ENCODE peak calls at places on chromosome 10, in six cellular contexts. N, K, F, D, Y and V are unnamed samples.

GRCh38 chr10:112782176-112782907 is 167.7 kb upstream of the TCF7L2 start:
- DNase-seq in N (no peak), K (no peak), F (no peak), D (peak), Y (no peak), V (no peak)

GRCh38 chr10:77524300-77524711 is 113.3 kb downstream of the KCNMA1 start:
- DNase-seq in N (no peak), K (no peak), F (no peak), D (no peak), Y (peak), V (no peak)

GRCh38 chr10:73433538-73433867 is at the start of gene MSS51:
- DNase-seq in N (no peak), K (no peak), F (no peak), D (no peak), Y (no peak), V (no peak)

GRCh38 chr10:89156161-89156560 is 51.0 kb downstream of the CH25H start:
- DNase-seq in N (no peak), K (no peak), F (no peak), D (no peak), Y (no peak), V (no peak)

GRCh38 chr10:74223755-74224530 is 72.9 kb downstream of the ADK start:
- DNase-seq in N (no peak), K (no peak), F (no peak), D (no peak), Y (peak), V (peak)

GRCh38 chr10:52353960-52354394 is 39.9 kb downstream of the DKK1 start:
- DNase-seq in N (no peak), K (no peak), F (no peak), D (no peak), Y (peak), V (no peak)

GRCh38 chr10:127337801-127338200 is 141.4 kb upstream of the INSYN2A start:
- DNase-seq in N (no peak), K (no peak), F (no peak), D (no peak), Y (no peak), V (no peak)

GRCh38 chr10:98028168-98028770 is 2.2 kb downstream of the CRTAC1 start:
- DNase-seq in N (peak), K (peak), F (peak), D (no peak), Y (peak), V (peak)

GRCh38 chr10:4661572-4662255 is 164.3 kb upstream of the AKR1E2 start:
- DNase-seq in N (no peak), K (no peak), F (no peak), D (peak), Y (no peak), V (no peak)

GRCh38 chr10:90447836-90448235 is 410.0 kb downstream of the HTR7 start:
- DNase-seq in N (no peak), K (no peak), F (no peak), D (no peak), Y (no peak), V (no peak)

GRCh38 chr10:132618158-132618924 is 80.8 kb downstream of the INPP5A start:
- DNase-seq in N (no peak), K (no peak), F (no peak), D (no peak), Y (peak), V (no peak)

GRCh38 chr10:107814865-107815487 is 650.5 kb upstream of the SORCS1 start:
- DNase-seq in N (peak), K (peak), F (no peak), D (peak), Y (peak), V (no peak)

GRCh38 chr10:43904831-43905230 is 256.1 kb upstream of the ZNF32 start:
- DNase-seq in N (no peak), K (no peak), F (no peak), D (no peak), Y (no peak), V (no peak)

GRCh38 chr10:10235003-10235402 is 782.7 kb upstream of the CELF2 start:
- DNase-seq in N (no peak), K (no peak), F (no peak), D (no peak), Y (peak), V (no peak)

GRCh38 chr10:34713875-34714274 is 101.2 kb downstream of the PARD3 start:
- DNase-seq in N (no peak), K (no peak), F (no peak), D (no peak), Y (peak), V (no peak)

GRCh38 chr10:114022292-114022691 is 21.4 kb upstream of the ADRB1 start:
- DNase-seq in N (no peak), K (no peak), F (no peak), D (no peak), Y (no peak), V (no peak)

GRCh38 chr10:49066944-49067730 is 48.2 kb downstream of the VSTM4 start:
- DNase-seq in N (no peak), K (no peak), F (no peak), D (no peak), Y (no peak), V (no peak)

GRCh38 chr10:102744374-102745051 is 765 bp downstream of the WBP1L start:
- DNase-seq in N (no peak), K (no peak), F (peak), D (peak), Y (peak), V (no peak)

GRCh38 chr10:104127411-104127810 is 5.4 kb downstream of the SFR1 start:
- DNase-seq in N (peak), K (no peak), F (no peak), D (no peak), Y (no peak), V (no peak)

GRCh38 chr10:13894412-13895093 is 307.8 kb downstream of the PRPF18 start:
- DNase-seq in N (no peak), K (no peak), F (no peak), D (no peak), Y (no peak), V (no peak)

GRCh38 chr10:89785095-89785494 is 83.7 kb downstream of the KIF20B start:
- DNase-seq in N (no peak), K (no peak), F (no peak), D (no peak), Y (no peak), V (no peak)

GRCh38 chr10:43128331-43128730 is 9.9 kb upstream of the CSGALNACT2 start:
- DNase-seq in N (no peak), K (no peak), F (no peak), D (peak), Y (no peak), V (no peak)

GRCh38 chr10:129332476-129332875 is 134.6 kb upstream of the MGMT start:
- DNase-seq in N (no peak), K (peak), F (no peak), D (no peak), Y (no peak), V (peak)

GRCh38 chr10:21526184-21526951 is 886 bp upstream of the SKIDA1 start:
- DNase-seq in N (peak), K (peak), F (peak), D (peak), Y (peak), V (no peak)

GRCh38 chr10:18649364-18649959 is 1.9 kb downstream of the NSUN6 start:
- DNase-seq in N (no peak), K (no peak), F (no peak), D (no peak), Y (no peak), V (no peak)

GRCh38 chr10:1472605-1473004 is 264.7 kb downstream of the ADARB2 start:
- DNase-seq in N (no peak), K (no peak), F (no peak), D (no peak), Y (no peak), V (no peak)

GRCh38 chr10:43955978-43956377 is 307.3 kb upstream of the ZNF32 start:
- DNase-seq in N (no peak), K (no peak), F (no peak), D (no peak), Y (no peak), V (no peak)

GRCh38 chr10:132111871-132112341 is 46.2 kb downstream of the JAKMIP3 start:
- DNase-seq in N (no peak), K (no peak), F (no peak), D (no peak), Y (no peak), V (no peak)

GRCh38 chr10:101003639-101004206 is 4.1 kb downstream of the LZTS2 start:
- DNase-seq in N (no peak), K (no peak), F (no peak), D (no peak), Y (no peak), V (no peak)

GRCh38 chr10:26446258-26446657 is 8.1 kb downstream of the APBB1IP start:
- DNase-seq in N (no peak), K (no peak), F (no peak), D (no peak), Y (no peak), V (no peak)

GRCh38 chr10:31978158-31978483 is 49.5 kb upstream of the ARHGAP12 start:
- DNase-seq in N (no peak), K (no peak), F (no peak), D (no peak), Y (no peak), V (no peak)

GRCh38 chr10:122292376-122292775 is 21.3 kb downstream of the BTBD16 start:
- DNase-seq in N (peak), K (no peak), F (no peak), D (no peak), Y (no peak), V (no peak)

GRCh38 chr10:75230600-75231038 is 5.1 kb downstream of the COMTD1 start:
- DNase-seq in N (peak), K (peak), F (peak), D (peak), Y (peak), V (peak)

GRCh38 chr10:77287647-77288120 is 349.9 kb downstream of the KCNMA1 start:
- DNase-seq in N (no peak), K (no peak), F (no peak), D (no peak), Y (no peak), V (no peak)